ENCODE peak calls at places on chromosomes 12 and 14, in eight cellular contexts. I is lung, S is AG10803, H is thoracic aorta, R is body of pancreas, B is fibroblast of pulmonary artery, L is astrocyte of the spinal cord, G is left ventricle myocardium inferior. N is an unnamed sample.

GRCh38 chr12:42698213-42698612 is 108.7 kb upstream of the PRICKLE1 start:
- DNase-seq in I (no peak), S (peak), H (no peak), R (peak), B (peak), L (no peak), G (no peak), N (peak)

GRCh38 chr12:23950011-23950774 is 723 bp upstream of the SOX5 start:
- DNase-seq in I (no peak), S (peak), H (no peak), R (peak), B (peak), L (peak), G (no peak), N (peak)

GRCh38 chr14:39289523-39289922 is 55.8 kb downstream of the MIA2 start:
- DNase-seq in I (no peak), S (no peak), H (no peak), R (no peak), B (no peak), L (no peak), G (no peak), N (no peak)

GRCh38 chr12:69334138-69334537 is 14.0 kb upstream of the LYZ start:
- DNase-seq in I (no peak), S (no peak), H (no peak), R (no peak), B (no peak), L (no peak), G (no peak), N (no peak)

GRCh38 chr12:2960432-2960956 is 1.3 kb downstream of the TEAD4 start:
- DNase-seq in I (no peak), S (peak), H (no peak), R (no peak), B (peak), L (peak), G (no peak), N (peak)

GRCh38 chr12:5971194-5971850 is 26.3 kb upstream of the ANO2 start:
- DNase-seq in I (no peak), S (no peak), H (no peak), R (no peak), B (no peak), L (no peak), G (no peak), N (no peak)

GRCh38 chr12:59657711-59658110 is 61.9 kb downstream of the SLC16A7 start:
- DNase-seq in I (no peak), S (no peak), H (no peak), R (no peak), B (no peak), L (no peak), G (no peak), N (no peak)

GRCh38 chr12:50603817-50604639 is 99.2 kb downstream of the DIP2B start:
- DNase-seq in I (no peak), S (peak), H (no peak), R (peak), B (peak), L (peak), G (no peak), N (peak)

GRCh38 chr12:89225808-89226368 is 126.4 kb downstream of the DUSP6 start:
- DNase-seq in I (peak), S (peak), H (no peak), R (peak), B (peak), L (peak), G (no peak), N (peak)

GRCh38 chr14:104546021-104546491 is 33.5 kb upstream of the C14orf180 start:
- DNase-seq in I (no peak), S (no peak), H (no peak), R (no peak), B (no peak), L (no peak), G (no peak), N (no peak)

GRCh38 chr12:25723921-25724491 is 170.9 kb upstream of the LMNTD1 start:
- DNase-seq in I (no peak), S (peak), H (no peak), R (no peak), B (peak), L (peak), G (no peak), N (peak)

GRCh38 chr14:53670701-53671100 is 285.9 kb downstream of the BMP4 start:
- DNase-seq in I (no peak), S (peak), H (no peak), R (peak), B (peak), L (peak), G (no peak), N (peak)

GRCh38 chr14:94066089-94066676 is 14.8 kb downstream of the DDX24 start:
- DNase-seq in I (no peak), S (no peak), H (no peak), R (peak), B (no peak), L (no peak), G (no peak), N (no peak)

GRCh38 chr12:64008596-64008995 is 164.1 kb downstream of the SRGAP1 start:
- DNase-seq in I (no peak), S (no peak), H (no peak), R (no peak), B (no peak), L (no peak), G (no peak), N (no peak)

GRCh38 chr12:128091101-128091795 is 175.7 kb upstream of the TMEM132C start:
- DNase-seq in I (no peak), S (no peak), H (no peak), R (no peak), B (no peak), L (no peak), G (no peak), N (no peak)

GRCh38 chr14:54344445-54344844 is 52.4 kb upstream of the CDKN3 start:
- DNase-seq in I (no peak), S (no peak), H (no peak), R (no peak), B (no peak), L (no peak), G (no peak), N (no peak)

GRCh38 chr14:88203289-88203688 is 119.8 kb downstream of the KCNK10 start:
- DNase-seq in I (no peak), S (no peak), H (no peak), R (no peak), B (no peak), L (no peak), G (no peak), N (no peak)

GRCh38 chr14:21656980-21657379 is 3.3 kb downstream of the OR4E2 start:
- DNase-seq in I (no peak), S (no peak), H (no peak), R (no peak), B (no peak), L (no peak), G (no peak), N (no peak)

GRCh38 chr12:78820946-78821345 is 43.6 kb upstream of the SYT1 start:
- DNase-seq in I (no peak), S (no peak), H (no peak), R (no peak), B (no peak), L (no peak), G (no peak), N (no peak)

GRCh38 chr12:24505366-24506025 is 443.4 kb downstream of the BCAT1 start:
- DNase-seq in I (no peak), S (no peak), H (no peak), R (no peak), B (no peak), L (no peak), G (no peak), N (no peak)

GRCh38 chr12:51429705-51430104 is 5.1 kb downstream of the SLC4A8 start:
- DNase-seq in I (no peak), S (no peak), H (no peak), R (no peak), B (no peak), L (no peak), G (no peak), N (no peak)

GRCh38 chr12:125104978-125105377 is 39.7 kb downstream of the AACS start:
- DNase-seq in I (no peak), S (no peak), H (no peak), R (no peak), B (no peak), L (no peak), G (no peak), N (no peak)

GRCh38 chr14:101225729-101226152 is 322.2 kb upstream of the RTL1 start:
- DNase-seq in I (no peak), S (no peak), H (no peak), R (no peak), B (no peak), L (no peak), G (no peak), N (no peak)

GRCh38 chr12:7292300-7292699 is 11.6 kb upstream of the ACSM4 start:
- DNase-seq in I (no peak), S (no peak), H (no peak), R (no peak), B (no peak), L (no peak), G (no peak), N (no peak)

GRCh38 chr14:62081012-62081612 is 318.9 kb downstream of the SNAPC1 start:
- DNase-seq in I (no peak), S (no peak), H (no peak), R (no peak), B (no peak), L (no peak), G (no peak), N (no peak)

GRCh38 chr14:91947196-91948184 is at the start of gene FBLN5:
- DNase-seq in I (peak), S (peak), H (no peak), R (peak), B (peak), L (peak), G (peak), N (peak)

GRCh38 chr14:72677664-72678063 is 216.2 kb downstream of the DPF3 start:
- DNase-seq in I (no peak), S (no peak), H (no peak), R (no peak), B (no peak), L (peak), G (no peak), N (peak)

GRCh38 chr14:61512508-61512907 is 182.8 kb upstream of the HIF1A start:
- DNase-seq in I (no peak), S (peak), H (no peak), R (no peak), B (peak), L (no peak), G (no peak), N (peak)

GRCh38 chr12:66279127-66279712 is 23.1 kb upstream of the HELB start:
- DNase-seq in I (no peak), S (no peak), H (no peak), R (no peak), B (peak), L (peak), G (no peak), N (peak)

GRCh38 chr14:67500981-67501380 is 12.5 kb upstream of the TMEM229B start:
- DNase-seq in I (no peak), S (no peak), H (no peak), R (no peak), B (no peak), L (no peak), G (no peak), N (no peak)
- TF ChIP-seq CTCF in I (no peak), S (no peak), H (no peak), R (no peak), B (no peak), L (no peak), G (no peak), N (no peak)

DNA sequence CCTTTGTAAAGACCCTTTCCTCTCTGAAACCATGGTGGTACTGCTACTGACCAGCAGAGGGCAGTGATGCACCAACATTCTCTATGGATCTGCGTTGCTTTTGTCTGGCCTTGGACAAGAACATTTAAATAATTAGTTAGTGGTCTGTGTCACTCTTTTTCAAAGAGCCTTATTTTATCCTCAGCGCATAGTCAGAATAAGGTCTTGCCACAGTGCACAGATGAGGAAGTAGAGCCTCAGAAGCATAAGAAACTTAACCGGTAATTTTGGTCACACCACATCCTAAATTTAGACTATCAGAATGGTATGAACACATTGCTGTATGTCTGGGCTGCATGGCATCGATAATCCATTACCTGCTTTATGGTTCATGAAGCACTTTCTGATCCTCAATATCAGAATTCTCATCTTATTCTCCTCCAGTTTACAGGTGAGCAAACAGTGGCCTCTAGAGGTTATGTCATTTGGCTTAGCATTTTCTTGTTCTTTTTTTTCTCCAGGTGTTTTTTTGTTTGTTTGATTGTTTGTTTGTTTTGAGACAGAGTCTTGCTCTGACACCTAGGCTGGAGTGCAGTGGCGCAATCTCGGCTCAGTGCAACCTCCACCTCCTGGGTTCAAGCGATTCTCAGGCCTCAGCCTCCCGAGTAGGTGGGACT is 23.7 kb upstream of the IFT81 start:
- DNase-seq in I (peak), S (peak), H (peak), R (peak), B (peak), L (peak), G (peak), N (peak)
- H3K4me3 ChIP-seq in I (no peak), S (no peak), H (no peak), R (no peak), B (no peak), L (no peak), G (no peak), N (no peak)

GRCh38 chr12:96780330-96780729 is 126.7 kb upstream of the NEDD1 start:
- DNase-seq in I (no peak), S (no peak), H (no peak), R (no peak), B (no peak), L (no peak), G (no peak), N (no peak)
- TF ChIP-seq CTCF in I (no peak), S (no peak), H (no peak), R (no peak), B (no peak), L (no peak), G (no peak), N (no peak)

GRCh38 chr12:10186299-10186698 is 7.5 kb downstream of the TMEM52B start:
- DNase-seq in I (peak), S (no peak), H (no peak), R (peak), B (no peak), L (no peak), G (peak), N (no peak)

GRCh38 chr12:10191865-10192264 is 13.0 kb downstream of the TMEM52B start:
- DNase-seq in I (no peak), S (peak), H (no peak), R (no peak), B (peak), L (peak), G (no peak), N (peak)

GRCh38 chr12:10189653-10190052 is 10.8 kb downstream of the TMEM52B start:
- DNase-seq in I (no peak), S (peak), H (no peak), R (no peak), B (peak), L (no peak), G (peak), N (peak)

GRCh38 chr12:10194160-10194559 is 15.3 kb downstream of the TMEM52B start:
- DNase-seq in I (no peak), S (peak), H (no peak), R (no peak), B (no peak), L (no peak), G (no peak), N (no peak)

GRCh38 chr12:10190558-10191388 is 11.9 kb downstream of the TMEM52B start:
- DNase-seq in I (peak), S (peak), H (no peak), R (peak), B (peak), L (peak), G (peak), N (peak)
- H3K4me3 ChIP-seq in I (no peak), S (no peak), H (no peak), R (no peak), B (no peak), L (no peak), G (no peak), N (no peak)

DNA sequence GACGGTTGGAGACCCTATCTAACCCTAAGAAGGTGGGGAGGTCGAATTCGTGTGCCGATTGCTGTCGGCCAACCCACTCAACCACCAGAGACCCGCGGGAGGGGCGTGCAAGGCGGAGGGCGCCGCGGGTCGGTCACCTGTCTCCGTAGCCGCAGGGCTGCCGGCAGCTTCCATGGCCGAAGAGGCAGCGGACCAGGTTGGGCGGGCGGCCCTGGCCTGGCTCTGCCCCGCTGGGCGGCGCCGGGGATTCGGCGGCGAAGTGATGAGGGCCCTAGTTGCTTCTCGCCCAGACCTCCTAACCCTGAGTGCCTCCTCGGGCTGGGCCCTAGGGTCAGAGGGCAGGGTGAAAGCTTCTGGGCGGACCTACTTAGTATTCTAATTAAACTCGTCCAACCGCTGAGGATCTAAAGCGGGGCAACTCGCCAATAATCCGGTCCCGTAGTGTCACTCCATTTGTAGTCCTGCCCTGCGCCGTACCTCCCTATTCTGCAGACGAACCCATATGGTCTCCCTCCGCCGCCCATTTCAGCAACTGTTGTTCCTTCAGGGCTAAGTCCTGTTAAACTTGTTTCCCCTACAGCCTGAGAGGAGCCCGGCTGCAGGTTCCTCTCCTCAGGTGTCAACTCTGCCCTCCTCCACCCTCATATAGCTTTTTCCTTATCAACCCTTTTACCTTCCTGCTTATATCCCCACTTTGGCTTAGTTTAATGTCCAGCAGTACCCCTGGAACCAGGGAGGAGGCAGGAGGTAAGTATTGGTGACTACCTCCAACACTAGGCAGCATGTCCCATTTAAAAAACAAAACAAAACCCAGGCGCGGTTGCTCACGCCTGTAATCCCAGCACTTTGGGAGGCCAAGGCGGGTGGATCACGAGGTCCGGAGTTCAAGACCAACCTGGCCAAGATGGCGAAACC is at the start of gene PYM1:
- DNase-seq in I (peak), S (peak), H (no peak), R (peak), B (peak), L (peak), G (peak), N (peak)
- TF ChIP-seq CTCF in I (no peak), S (no peak), H (no peak), R (no peak), B (no peak), L (no peak), G (no peak), N (no peak)

GRCh38 chr12:49189731-49190314 is 943 bp upstream of the TUBA1A start:
- DNase-seq in I (no peak), S (no peak), H (no peak), R (no peak), B (peak), L (peak), G (no peak), N (no peak)
- H3K4me3 ChIP-seq in I (no peak), S (peak), H (peak), R (no peak), B (no peak), L (peak), G (peak), N (no peak)

GRCh38 chr12:75511116-75512048 is at the start of gene KRR1:
- DNase-seq in I (peak), S (peak), H (peak), R (peak), B (peak), L (peak), G (peak), N (peak)
- TF ChIP-seq CTCF in I (no peak), S (no peak), H (no peak), R (peak), B (no peak), L (no peak), G (peak), N (peak)

GRCh38 chr12:54390668-54391551 is 6.4 kb upstream of the ZNF385A start:
- DNase-seq in I (no peak), S (no peak), H (no peak), R (peak), B (no peak), L (no peak), G (peak), N (no peak)
- H3K4me3 ChIP-seq in I (no peak), S (no peak), H (peak), R (no peak), B (no peak), L (peak), G (peak), N (no peak)

GRCh38 chr12:10721654-10722501 is 1.2 kb downstream of the YBX3 start:
- DNase-seq in I (peak), S (peak), H (peak), R (peak), B (peak), L (peak), G (peak), N (peak)

GRCh38 chr12:10720974-10721565 is 2.1 kb downstream of the YBX3 start:
- DNase-seq in I (no peak), S (no peak), H (no peak), R (no peak), B (no peak), L (no peak), G (no peak), N (peak)

GRCh38 chr12:10719482-10719881 is 3.6 kb downstream of the YBX3 start:
- DNase-seq in I (no peak), S (no peak), H (no peak), R (no peak), B (no peak), L (no peak), G (peak), N (peak)

GRCh38 chr12:10722905-10723866 is at the start of gene YBX3:
- DNase-seq in I (peak), S (peak), H (peak), R (peak), B (peak), L (peak), G (peak), N (peak)

GRCh38 chr12:10722502-10722904 is 620 bp downstream of the YBX3 start:
- DNase-seq in I (peak), S (peak), H (peak), R (peak), B (peak), L (peak), G (peak), N (peak)
- TF ChIP-seq CTCF in I (no peak), S (peak), H (no peak), R (peak), B (no peak), L (no peak), G (peak), N (no peak)

N was measured in cardiac fibroblast.